ENCODE peak calls at places on chromosomes 16 and 17, in eight cellular contexts. E is germinal center; B is caudate nucleus; M is stimulated activated naive CD8-positive, alpha-beta T cell treated with anti-CD3 and anti-CD28 coated beads, Interleukin-15, Interleukin-2, amounts not matched to agents 100 U/mL and 50 U/mL, for 24 hours; J is iris pigment epithelial cell; V is lower lobe of right lung; F is stimulated activated CD8-positive, alpha-beta memory T cell treated with anti-CD3 and anti-CD28 coated beads, Interleukin-4, amount 100 ng/mL, for 4 hours; A is neural crest cell. T is an unnamed sample.

GRCh38 chr17:78154903-78155811 is 9.0 kb downstream of the C17orf99 start:
- DNase-seq in E (peak; percentile 74), B (no peak), M (no peak), J (no peak), V (no peak), F (no peak), A (no peak), T (no peak)

GRCh38 chr17:60901222-60901621 is 223.6 kb downstream of the BCAS3 start:
- DNase-seq in E (no peak), B (no peak), M (no peak), J (peak; percentile 48), V (no peak), F (no peak), A (no peak), T (no peak)

GRCh38 chr17:57898487-57899311 is 48.9 kb upstream of the MRPS23 start:
- DNase-seq in E (no peak), B (peak; percentile 64), M (no peak), J (peak; percentile 59), V (peak; percentile 84), F (no peak), A (peak; percentile 57), T (no peak)

GRCh38 chr16:58464047-58464915 is 35.7 kb upstream of the NDRG4 start:
- DNase-seq in E (peak; percentile 51), B (peak; percentile 26), M (peak; percentile 14), J (no peak), V (no peak), F (no peak), A (no peak), T (no peak)

GRCh38 chr17:19592316-19592715 is 56.2 kb upstream of the ALDH3A2 start:
- DNase-seq in E (no peak), B (no peak), M (no peak), J (no peak), V (no peak), F (no peak), A (no peak), T (no peak)

GRCh38 chr17:17921192-17922082 is 50.8 kb downstream of the TOM1L2 start:
- DNase-seq in E (no peak), B (peak; percentile 54), M (no peak), J (peak; percentile 92), V (no peak), F (no peak), A (peak; percentile 33), T (peak; percentile 69)

GRCh38 chr16:52068447-52069074 is 478.4 kb downstream of the TOX3 start:
- DNase-seq in E (no peak), B (peak; percentile 11), M (no peak), J (peak; percentile 21), V (no peak), F (no peak), A (peak; percentile 27), T (peak; percentile 42)

GRCh38 chr16:9151597-9151996 is 60.2 kb downstream of the HAPSTR1 start:
- DNase-seq in E (no peak), B (no peak), M (no peak), J (peak; percentile 58), V (no peak), F (no peak), A (no peak), T (peak; percentile 16)

GRCh38 chr16:24562811-24563210 is 23.4 kb downstream of the RBBP6 start:
- DNase-seq in E (no peak), B (no peak), M (no peak), J (no peak), V (no peak), F (no peak), A (no peak), T (no peak)

GRCh38 chr16:84177740-84178070 is 9.2 kb downstream of the TAF1C start:
- DNase-seq in E (no peak), B (no peak), M (no peak), J (peak; percentile 77), V (no peak), F (no peak), A (no peak), T (peak; percentile 34)

GRCh38 chr17:17079761-17080160 is 37.5 kb downstream of the MPRIP start:
- DNase-seq in E (no peak), B (no peak), M (no peak), J (no peak), V (peak; percentile 79), F (no peak), A (no peak), T (no peak)

GRCh38 chr16:82136956-82137818 is 32.8 kb downstream of the MPHOSPH6 start:
- DNase-seq in E (no peak), B (no peak), M (no peak), J (no peak), V (no peak), F (no peak), A (no peak), T (no peak)

GRCh38 chr17:49707246-49707607 is 537 bp downstream of the SLC35B1 start:
- DNase-seq in E (peak; percentile 38), B (no peak), M (peak; percentile 25), J (peak; percentile 31), V (no peak), F (no peak), A (no peak), T (peak; percentile 39)

GRCh38 chr16:85350973-85351372 is 238.7 kb upstream of the CIBAR2 start:
- DNase-seq in E (no peak), B (peak; percentile 79), M (no peak), J (peak; percentile 86), V (peak; percentile 91), F (no peak), A (no peak), T (no peak)

GRCh38 chr16:53865492-53865863 is 161.5 kb downstream of the FTO start:
- DNase-seq in E (peak; percentile 13), B (no peak), M (no peak), J (peak; percentile 71), V (no peak), F (no peak), A (no peak), T (no peak)

GRCh38 chr16:17144431-17144830 is 326.3 kb downstream of the XYLT1 start:
- DNase-seq in E (no peak), B (no peak), M (no peak), J (no peak), V (no peak), F (no peak), A (no peak), T (no peak)

GRCh38 chr17:68197091-68197996 is 50.5 kb upstream of the AMZ2 start:
- DNase-seq in E (peak; percentile 43), B (no peak), M (peak; percentile 52), J (no peak), V (no peak), F (no peak), A (no peak), T (no peak)

GRCh38 chr16:25838724-25839186 is 147.0 kb downstream of the HS3ST4 start:
- DNase-seq in E (peak; percentile 19), B (no peak), M (peak; percentile 6), J (peak; percentile 45), V (no peak), F (no peak), A (peak; percentile 31), T (peak; percentile 80)

GRCh38 chr16:87344931-87345631 is 27.9 kb upstream of the C16orf95 start:
- DNase-seq in E (no peak), B (no peak), M (peak; percentile 59), J (peak; percentile 21), V (peak; percentile 65), F (no peak), A (no peak), T (no peak)

GRCh38 chr16:67030221-67030962 is 1.4 kb downstream of the CBFB start:
- DNase-seq in E (no peak), B (no peak), M (no peak), J (no peak), V (no peak), F (no peak), A (no peak), T (peak; percentile 49)

GRCh38 chr16:75116081-75116910 is at the start of gene LDHD:
- DNase-seq in E (peak; percentile 3), B (peak; percentile 78), M (no peak), J (peak; percentile 72), V (peak; percentile 93), F (no peak), A (no peak), T (peak; percentile 86)

GRCh38 chr17:27994586-27994985 is 47.9 kb upstream of the NLK start:
- DNase-seq in E (no peak), B (peak; percentile 5), M (no peak), J (no peak), V (no peak), F (no peak), A (no peak), T (no peak)

GRCh38 chr17:21282231-21282630 is 2.3 kb upstream of the MAP2K3 start:
- DNase-seq in E (no peak), B (no peak), M (no peak), J (peak; percentile 95), V (no peak), F (no peak), A (no peak), T (peak; percentile 97)

GRCh38 chr17:48071654-48072053 is 23.5 kb downstream of the NFE2L1 start:
- DNase-seq in E (no peak), B (no peak), M (no peak), J (peak; percentile 26), V (no peak), F (no peak), A (no peak), T (no peak)

GRCh38 chr17:40556884-40557414 is 8.3 kb downstream of the CCR7 start:
- DNase-seq in E (no peak), B (no peak), M (no peak), J (no peak), V (no peak), F (no peak), A (no peak), T (no peak)

GRCh38 chr16:15950167-15950854 is 895 bp downstream of the ABCC1 start:
- DNase-seq in E (peak; percentile 43), B (no peak), M (peak; percentile 61), J (peak; percentile 71), V (no peak), F (no peak), A (peak; percentile 12), T (peak; percentile 54)

GRCh38 chr16:71610936-71611871 is 14.8 kb upstream of the MARVELD3 start:
- DNase-seq in E (peak; percentile 86), B (peak; percentile 41), M (peak; percentile 93), J (peak; percentile 57), V (peak; percentile 83), F (peak; percentile 63), A (peak; percentile 91), T (peak; percentile 62)

GRCh38 chr17:67833946-67834631 is 8.8 kb downstream of the BPTF start:
- DNase-seq in E (no peak), B (no peak), M (no peak), J (no peak), V (no peak), F (no peak), A (no peak), T (no peak)

GRCh38 chr16:67164599-67165061 is at the start of gene HSF4:
- DNase-seq in E (no peak), B (peak; percentile 54), M (no peak), J (no peak), V (peak; percentile 78), F (no peak), A (no peak), T (peak; percentile 56)

GRCh38 chr16:85428168-85428898 is 184.8 kb upstream of the GSE1 start:
- DNase-seq in E (peak; percentile 68), B (no peak), M (peak; percentile 68), J (no peak), V (peak; percentile 67), F (no peak), A (no peak), T (peak; percentile 36)

GRCh38 chr17:15169676-15170075 is 95.5 kb downstream of the PMP22 start:
- DNase-seq in E (no peak), B (no peak), M (no peak), J (peak; percentile 39), V (no peak), F (no peak), A (no peak), T (no peak)

GRCh38 chr16:84091460-84091859 is 25.3 kb downstream of the MBTPS1 start:
- DNase-seq in E (no peak), B (peak; percentile 42), M (no peak), J (no peak), V (no peak), F (no peak), A (no peak), T (no peak)

GRCh38 chr17:7982171-7982570 is 20.2 kb upstream of the GUCY2D start:
- DNase-seq in E (no peak), B (no peak), M (no peak), J (peak; percentile 79), V (no peak), F (no peak), A (no peak), T (peak; percentile 95)

GRCh38 chr16:49756971-49757743 is 98.8 kb downstream of the ZNF423 start:
- DNase-seq in E (no peak), B (no peak), M (no peak), J (peak; percentile 50), V (no peak), F (no peak), A (no peak), T (no peak)